ENCODE peak calls at places on chromosome 17, in nine cellular contexts. One of them, this sample, is unnamed.

GRCh38 chr17:79778504-79779087 is 648 bp downstream of the CBX2 start:
- DNase-seq in astrocyte of the spinal cord: no peak
- DNase-seq in NCI-H748 treated with DMSO at 0.1 percent for 48 hours: no peak
- DNase-seq in stimulated activated CD4-positive, alpha-beta T cell treated with anti-CD3 and anti-CD28 coated beads, Interleukin-4, amount 100 ng/mL, for 4 hours: no peak
- DNase-seq in activated CD4-positive, alpha-beta T cell treated with anti-CD3 and anti-CD28 coated beads, Interleukin-2, amount 50 U/mL, for 24 hours: no peak
- DNase-seq in stimulated activated CD8-positive, alpha-beta memory T cell treated with anti-CD3 and anti-CD28 coated beads, Interleukin-12 subunit alpha, Interleukin-12 subunit beta, amount 100 ng/mL, for 4 hours: no peak
- DNase-seq in AG09309: no peak
- DNase-seq in Calu3: no peak
- DNase-seq in KBM-7: peak
- DNase-seq in this sample: no peak

GRCh38 chr17:61168506-61168905 is 231.1 kb upstream of the TBX2 start:
- DNase-seq in NCI-H748 treated with DMSO at 0.1 percent for 48 hours: no peak
- DNase-seq in KBM-7: no peak
- DNase-seq in stimulated activated CD4-positive, alpha-beta T cell treated with anti-CD3 and anti-CD28 coated beads, Interleukin-4, amount 100 ng/mL, for 4 hours: no peak
- DNase-seq in AG09309: no peak
- DNase-seq in stimulated activated CD8-positive, alpha-beta memory T cell treated with anti-CD3 and anti-CD28 coated beads, Interleukin-12 subunit alpha, Interleukin-12 subunit beta, amount 100 ng/mL, for 4 hours: no peak
- DNase-seq in activated CD4-positive, alpha-beta T cell treated with anti-CD3 and anti-CD28 coated beads, Interleukin-2, amount 50 U/mL, for 24 hours: no peak
- DNase-seq in Calu3: no peak
- DNase-seq in astrocyte of the spinal cord: no peak
- DNase-seq in this sample: no peak

GRCh38 chr17:51356084-51356410 is 95.7 kb downstream of the UTP18 start:
- DNase-seq in Calu3: no peak
- DNase-seq in stimulated activated CD4-positive, alpha-beta T cell treated with anti-CD3 and anti-CD28 coated beads, Interleukin-4, amount 100 ng/mL, for 4 hours: no peak
- DNase-seq in AG09309: no peak
- DNase-seq in stimulated activated CD8-positive, alpha-beta memory T cell treated with anti-CD3 and anti-CD28 coated beads, Interleukin-12 subunit alpha, Interleukin-12 subunit beta, amount 100 ng/mL, for 4 hours: no peak
- DNase-seq in KBM-7: no peak
- DNase-seq in astrocyte of the spinal cord: no peak
- DNase-seq in activated CD4-positive, alpha-beta T cell treated with anti-CD3 and anti-CD28 coated beads, Interleukin-2, amount 50 U/mL, for 24 hours: no peak
- DNase-seq in NCI-H748 treated with DMSO at 0.1 percent for 48 hours: no peak
- DNase-seq in this sample: no peak

GRCh38 chr17:17119533-17119932 is 77.3 kb downstream of the MPRIP start:
- DNase-seq in stimulated activated CD8-positive, alpha-beta memory T cell treated with anti-CD3 and anti-CD28 coated beads, Interleukin-12 subunit alpha, Interleukin-12 subunit beta, amount 100 ng/mL, for 4 hours: peak
- DNase-seq in Calu3: no peak
- DNase-seq in stimulated activated CD4-positive, alpha-beta T cell treated with anti-CD3 and anti-CD28 coated beads, Interleukin-4, amount 100 ng/mL, for 4 hours: peak
- DNase-seq in NCI-H748 treated with DMSO at 0.1 percent for 48 hours: no peak
- DNase-seq in activated CD4-positive, alpha-beta T cell treated with anti-CD3 and anti-CD28 coated beads, Interleukin-2, amount 50 U/mL, for 24 hours: peak
- DNase-seq in astrocyte of the spinal cord: peak
- DNase-seq in KBM-7: no peak
- DNase-seq in AG09309: no peak
- DNase-seq in this sample: peak

GRCh38 chr17:57442914-57443571 is 186.7 kb downstream of the MSI2 start:
- DNase-seq in AG09309: no peak
- DNase-seq in KBM-7: peak
- DNase-seq in astrocyte of the spinal cord: peak
- DNase-seq in stimulated activated CD8-positive, alpha-beta memory T cell treated with anti-CD3 and anti-CD28 coated beads, Interleukin-12 subunit alpha, Interleukin-12 subunit beta, amount 100 ng/mL, for 4 hours: peak
- DNase-seq in NCI-H748 treated with DMSO at 0.1 percent for 48 hours: no peak
- DNase-seq in stimulated activated CD4-positive, alpha-beta T cell treated with anti-CD3 and anti-CD28 coated beads, Interleukin-4, amount 100 ng/mL, for 4 hours: peak
- DNase-seq in Calu3: peak
- DNase-seq in activated CD4-positive, alpha-beta T cell treated with anti-CD3 and anti-CD28 coated beads, Interleukin-2, amount 50 U/mL, for 24 hours: peak
- DNase-seq in this sample: peak

GRCh38 chr17:31754239-31754945 is 104.7 kb downstream of the COPRS start:
- DNase-seq in NCI-H748 treated with DMSO at 0.1 percent for 48 hours: no peak
- DNase-seq in activated CD4-positive, alpha-beta T cell treated with anti-CD3 and anti-CD28 coated beads, Interleukin-2, amount 50 U/mL, for 24 hours: no peak
- DNase-seq in KBM-7: no peak
- DNase-seq in AG09309: peak
- DNase-seq in stimulated activated CD8-positive, alpha-beta memory T cell treated with anti-CD3 and anti-CD28 coated beads, Interleukin-12 subunit alpha, Interleukin-12 subunit beta, amount 100 ng/mL, for 4 hours: no peak
- DNase-seq in stimulated activated CD4-positive, alpha-beta T cell treated with anti-CD3 and anti-CD28 coated beads, Interleukin-4, amount 100 ng/mL, for 4 hours: no peak
- DNase-seq in Calu3: peak
- DNase-seq in astrocyte of the spinal cord: peak
- DNase-seq in this sample: peak

GRCh38 chr17:80605326-80606066 is 60.9 kb downstream of the RPTOR start:
- DNase-seq in AG09309: no peak
- DNase-seq in stimulated activated CD8-positive, alpha-beta memory T cell treated with anti-CD3 and anti-CD28 coated beads, Interleukin-12 subunit alpha, Interleukin-12 subunit beta, amount 100 ng/mL, for 4 hours: no peak
- DNase-seq in activated CD4-positive, alpha-beta T cell treated with anti-CD3 and anti-CD28 coated beads, Interleukin-2, amount 50 U/mL, for 24 hours: peak
- DNase-seq in stimulated activated CD4-positive, alpha-beta T cell treated with anti-CD3 and anti-CD28 coated beads, Interleukin-4, amount 100 ng/mL, for 4 hours: peak
- DNase-seq in astrocyte of the spinal cord: no peak
- DNase-seq in Calu3: peak
- DNase-seq in KBM-7: peak
- DNase-seq in NCI-H748 treated with DMSO at 0.1 percent for 48 hours: no peak
- DNase-seq in this sample: peak

GRCh38 chr17:51641999-51642398 is 381.7 kb downstream of the UTP18 start:
- DNase-seq in KBM-7: no peak
- DNase-seq in Calu3: no peak
- DNase-seq in NCI-H748 treated with DMSO at 0.1 percent for 48 hours: no peak
- DNase-seq in stimulated activated CD4-positive, alpha-beta T cell treated with anti-CD3 and anti-CD28 coated beads, Interleukin-4, amount 100 ng/mL, for 4 hours: no peak
- DNase-seq in astrocyte of the spinal cord: no peak
- DNase-seq in stimulated activated CD8-positive, alpha-beta memory T cell treated with anti-CD3 and anti-CD28 coated beads, Interleukin-12 subunit alpha, Interleukin-12 subunit beta, amount 100 ng/mL, for 4 hours: no peak
- DNase-seq in AG09309: no peak
- DNase-seq in activated CD4-positive, alpha-beta T cell treated with anti-CD3 and anti-CD28 coated beads, Interleukin-2, amount 50 U/mL, for 24 hours: no peak
- DNase-seq in this sample: no peak

GRCh38 chr17:5615476-5615875 is 31.2 kb upstream of the NLRP1 start:
- DNase-seq in stimulated activated CD8-positive, alpha-beta memory T cell treated with anti-CD3 and anti-CD28 coated beads, Interleukin-12 subunit alpha, Interleukin-12 subunit beta, amount 100 ng/mL, for 4 hours: no peak
- DNase-seq in NCI-H748 treated with DMSO at 0.1 percent for 48 hours: no peak
- DNase-seq in stimulated activated CD4-positive, alpha-beta T cell treated with anti-CD3 and anti-CD28 coated beads, Interleukin-4, amount 100 ng/mL, for 4 hours: no peak
- DNase-seq in astrocyte of the spinal cord: no peak
- DNase-seq in KBM-7: no peak
- DNase-seq in Calu3: no peak
- DNase-seq in activated CD4-positive, alpha-beta T cell treated with anti-CD3 and anti-CD28 coated beads, Interleukin-2, amount 50 U/mL, for 24 hours: no peak
- DNase-seq in AG09309: no peak
- DNase-seq in this sample: no peak

GRCh38 chr17:38597375-38597774 is 8.4 kb downstream of the SRCIN1 start:
- DNase-seq in NCI-H748 treated with DMSO at 0.1 percent for 48 hours: no peak
- DNase-seq in Calu3: no peak
- DNase-seq in activated CD4-positive, alpha-beta T cell treated with anti-CD3 and anti-CD28 coated beads, Interleukin-2, amount 50 U/mL, for 24 hours: no peak
- DNase-seq in stimulated activated CD4-positive, alpha-beta T cell treated with anti-CD3 and anti-CD28 coated beads, Interleukin-4, amount 100 ng/mL, for 4 hours: no peak
- DNase-seq in stimulated activated CD8-positive, alpha-beta memory T cell treated with anti-CD3 and anti-CD28 coated beads, Interleukin-12 subunit alpha, Interleukin-12 subunit beta, amount 100 ng/mL, for 4 hours: no peak
- DNase-seq in astrocyte of the spinal cord: no peak
- DNase-seq in AG09309: no peak
- DNase-seq in KBM-7: no peak
- DNase-seq in this sample: no peak

GRCh38 chr17:9350083-9350482 is 225.5 kb downstream of the STX8 start:
- DNase-seq in astrocyte of the spinal cord: peak
- DNase-seq in AG09309: peak
- DNase-seq in NCI-H748 treated with DMSO at 0.1 percent for 48 hours: no peak
- DNase-seq in stimulated activated CD8-positive, alpha-beta memory T cell treated with anti-CD3 and anti-CD28 coated beads, Interleukin-12 subunit alpha, Interleukin-12 subunit beta, amount 100 ng/mL, for 4 hours: no peak
- DNase-seq in activated CD4-positive, alpha-beta T cell treated with anti-CD3 and anti-CD28 coated beads, Interleukin-2, amount 50 U/mL, for 24 hours: no peak
- DNase-seq in stimulated activated CD4-positive, alpha-beta T cell treated with anti-CD3 and anti-CD28 coated beads, Interleukin-4, amount 100 ng/mL, for 4 hours: no peak
- DNase-seq in KBM-7: no peak
- DNase-seq in Calu3: no peak
- DNase-seq in this sample: peak

GRCh38 chr17:50094243-50094752 is 853 bp upstream of the PDK2 start:
- DNase-seq in NCI-H748 treated with DMSO at 0.1 percent for 48 hours: peak
- DNase-seq in stimulated activated CD8-positive, alpha-beta memory T cell treated with anti-CD3 and anti-CD28 coated beads, Interleukin-12 subunit alpha, Interleukin-12 subunit beta, amount 100 ng/mL, for 4 hours: peak
- DNase-seq in astrocyte of the spinal cord: peak
- DNase-seq in Calu3: peak
- DNase-seq in stimulated activated CD4-positive, alpha-beta T cell treated with anti-CD3 and anti-CD28 coated beads, Interleukin-4, amount 100 ng/mL, for 4 hours: peak
- DNase-seq in KBM-7: peak
- DNase-seq in AG09309: peak
- DNase-seq in activated CD4-positive, alpha-beta T cell treated with anti-CD3 and anti-CD28 coated beads, Interleukin-2, amount 50 U/mL, for 24 hours: peak
- DNase-seq in this sample: peak

GRCh38 chr17:66387391-66387981 is 85.1 kb downstream of the PRKCA start:
- DNase-seq in KBM-7: no peak
- DNase-seq in NCI-H748 treated with DMSO at 0.1 percent for 48 hours: no peak
- DNase-seq in Calu3: peak
- DNase-seq in AG09309: no peak
- DNase-seq in astrocyte of the spinal cord: no peak
- DNase-seq in stimulated activated CD4-positive, alpha-beta T cell treated with anti-CD3 and anti-CD28 coated beads, Interleukin-4, amount 100 ng/mL, for 4 hours: no peak
- DNase-seq in activated CD4-positive, alpha-beta T cell treated with anti-CD3 and anti-CD28 coated beads, Interleukin-2, amount 50 U/mL, for 24 hours: no peak
- DNase-seq in stimulated activated CD8-positive, alpha-beta memory T cell treated with anti-CD3 and anti-CD28 coated beads, Interleukin-12 subunit alpha, Interleukin-12 subunit beta, amount 100 ng/mL, for 4 hours: no peak
- DNase-seq in this sample: no peak

GRCh38 chr17:18953231-18953728 is 1.3 kb downstream of the SLC5A10 start:
- DNase-seq in Calu3: no peak
- DNase-seq in activated CD4-positive, alpha-beta T cell treated with anti-CD3 and anti-CD28 coated beads, Interleukin-2, amount 50 U/mL, for 24 hours: no peak
- DNase-seq in AG09309: no peak
- DNase-seq in stimulated activated CD4-positive, alpha-beta T cell treated with anti-CD3 and anti-CD28 coated beads, Interleukin-4, amount 100 ng/mL, for 4 hours: no peak
- DNase-seq in NCI-H748 treated with DMSO at 0.1 percent for 48 hours: no peak
- DNase-seq in KBM-7: no peak
- DNase-seq in astrocyte of the spinal cord: no peak
- DNase-seq in stimulated activated CD8-positive, alpha-beta memory T cell treated with anti-CD3 and anti-CD28 coated beads, Interleukin-12 subunit alpha, Interleukin-12 subunit beta, amount 100 ng/mL, for 4 hours: no peak
- DNase-seq in this sample: no peak

GRCh38 chr17:77829871-77830799 is 128.4 kb upstream of the TNRC6C start:
- DNase-seq in stimulated activated CD8-positive, alpha-beta memory T cell treated with anti-CD3 and anti-CD28 coated beads, Interleukin-12 subunit alpha, Interleukin-12 subunit beta, amount 100 ng/mL, for 4 hours: no peak
- DNase-seq in Calu3: no peak
- DNase-seq in KBM-7: peak
- DNase-seq in NCI-H748 treated with DMSO at 0.1 percent for 48 hours: no peak
- DNase-seq in stimulated activated CD4-positive, alpha-beta T cell treated with anti-CD3 and anti-CD28 coated beads, Interleukin-4, amount 100 ng/mL, for 4 hours: no peak
- DNase-seq in astrocyte of the spinal cord: peak
- DNase-seq in AG09309: no peak
- DNase-seq in activated CD4-positive, alpha-beta T cell treated with anti-CD3 and anti-CD28 coated beads, Interleukin-2, amount 50 U/mL, for 24 hours: no peak
- DNase-seq in this sample: peak

GRCh38 chr17:81324177-81324905 is 29.2 kb upstream of the SLC38A10 start:
- DNase-seq in activated CD4-positive, alpha-beta T cell treated with anti-CD3 and anti-CD28 coated beads, Interleukin-2, amount 50 U/mL, for 24 hours: no peak
- DNase-seq in stimulated activated CD4-positive, alpha-beta T cell treated with anti-CD3 and anti-CD28 coated beads, Interleukin-4, amount 100 ng/mL, for 4 hours: no peak
- DNase-seq in NCI-H748 treated with DMSO at 0.1 percent for 48 hours: no peak
- DNase-seq in AG09309: no peak
- DNase-seq in Calu3: no peak
- DNase-seq in astrocyte of the spinal cord: no peak
- DNase-seq in KBM-7: no peak
- DNase-seq in stimulated activated CD8-positive, alpha-beta memory T cell treated with anti-CD3 and anti-CD28 coated beads, Interleukin-12 subunit alpha, Interleukin-12 subunit beta, amount 100 ng/mL, for 4 hours: no peak
- DNase-seq in this sample: no peak

GRCh38 chr17:14793237-14793636 is 471.9 kb downstream of the PMP22 start:
- DNase-seq in stimulated activated CD8-positive, alpha-beta memory T cell treated with anti-CD3 and anti-CD28 coated beads, Interleukin-12 subunit alpha, Interleukin-12 subunit beta, amount 100 ng/mL, for 4 hours: no peak
- DNase-seq in activated CD4-positive, alpha-beta T cell treated with anti-CD3 and anti-CD28 coated beads, Interleukin-2, amount 50 U/mL, for 24 hours: no peak
- DNase-seq in stimulated activated CD4-positive, alpha-beta T cell treated with anti-CD3 and anti-CD28 coated beads, Interleukin-4, amount 100 ng/mL, for 4 hours: no peak
- DNase-seq in NCI-H748 treated with DMSO at 0.1 percent for 48 hours: no peak
- DNase-seq in Calu3: no peak
- DNase-seq in KBM-7: no peak
- DNase-seq in AG09309: peak
- DNase-seq in astrocyte of the spinal cord: peak
- DNase-seq in this sample: no peak

GRCh38 chr17:50331085-50331791 is 14.7 kb upstream of the XYLT2 start:
- DNase-seq in KBM-7: no peak
- DNase-seq in stimulated activated CD4-positive, alpha-beta T cell treated with anti-CD3 and anti-CD28 coated beads, Interleukin-4, amount 100 ng/mL, for 4 hours: no peak
- DNase-seq in astrocyte of the spinal cord: peak
- DNase-seq in NCI-H748 treated with DMSO at 0.1 percent for 48 hours: no peak
- DNase-seq in AG09309: peak
- DNase-seq in activated CD4-positive, alpha-beta T cell treated with anti-CD3 and anti-CD28 coated beads, Interleukin-2, amount 50 U/mL, for 24 hours: no peak
- DNase-seq in Calu3: no peak
- DNase-seq in stimulated activated CD8-positive, alpha-beta memory T cell treated with anti-CD3 and anti-CD28 coated beads, Interleukin-12 subunit alpha, Interleukin-12 subunit beta, amount 100 ng/mL, for 4 hours: no peak
- DNase-seq in this sample: no peak

GRCh38 chr17:35871415-35871814 is 2.7 kb upstream of the HEATR9 start:
- DNase-seq in activated CD4-positive, alpha-beta T cell treated with anti-CD3 and anti-CD28 coated beads, Interleukin-2, amount 50 U/mL, for 24 hours: no peak
- DNase-seq in stimulated activated CD8-positive, alpha-beta memory T cell treated with anti-CD3 and anti-CD28 coated beads, Interleukin-12 subunit alpha, Interleukin-12 subunit beta, amount 100 ng/mL, for 4 hours: no peak
- DNase-seq in KBM-7: peak
- DNase-seq in Calu3: no peak
- DNase-seq in NCI-H748 treated with DMSO at 0.1 percent for 48 hours: no peak
- DNase-seq in stimulated activated CD4-positive, alpha-beta T cell treated with anti-CD3 and anti-CD28 coated beads, Interleukin-4, amount 100 ng/mL, for 4 hours: no peak
- DNase-seq in AG09309: no peak
- DNase-seq in astrocyte of the spinal cord: no peak
- DNase-seq in this sample: no peak

GRCh38 chr17:7219812-7220592 is at the start of the genes ACADVL and DLG4:
- DNase-seq in KBM-7: peak
- DNase-seq in activated CD4-positive, alpha-beta T cell treated with anti-CD3 and anti-CD28 coated beads, Interleukin-2, amount 50 U/mL, for 24 hours: peak
- DNase-seq in stimulated activated CD4-positive, alpha-beta T cell treated with anti-CD3 and anti-CD28 coated beads, Interleukin-4, amount 100 ng/mL, for 4 hours: peak
- DNase-seq in astrocyte of the spinal cord: peak
- DNase-seq in stimulated activated CD8-positive, alpha-beta memory T cell treated with anti-CD3 and anti-CD28 coated beads, Interleukin-12 subunit alpha, Interleukin-12 subunit beta, amount 100 ng/mL, for 4 hours: peak
- DNase-seq in NCI-H748 treated with DMSO at 0.1 percent for 48 hours: peak
- DNase-seq in AG09309: no peak
- DNase-seq in Calu3: peak
- DNase-seq in this sample: peak

GRCh38 chr17:19334331-19334730 is 28.2 kb downstream of the B9D1 start:
- DNase-seq in astrocyte of the spinal cord: no peak
- DNase-seq in KBM-7: no peak
- DNase-seq in stimulated activated CD4-positive, alpha-beta T cell treated with anti-CD3 and anti-CD28 coated beads, Interleukin-4, amount 100 ng/mL, for 4 hours: no peak
- DNase-seq in stimulated activated CD8-positive, alpha-beta memory T cell treated with anti-CD3 and anti-CD28 coated beads, Interleukin-12 subunit alpha, Interleukin-12 subunit beta, amount 100 ng/mL, for 4 hours: no peak
- DNase-seq in NCI-H748 treated with DMSO at 0.1 percent for 48 hours: no peak
- DNase-seq in Calu3: no peak
- DNase-seq in activated CD4-positive, alpha-beta T cell treated with anti-CD3 and anti-CD28 coated beads, Interleukin-2, amount 50 U/mL, for 24 hours: no peak
- DNase-seq in AG09309: no peak
- DNase-seq in this sample: no peak

GRCh38 chr17:65794572-65794971 is 233.1 kb upstream of the AXIN2 start:
- DNase-seq in stimulated activated CD8-positive, alpha-beta memory T cell treated with anti-CD3 and anti-CD28 coated beads, Interleukin-12 subunit alpha, Interleukin-12 subunit beta, amount 100 ng/mL, for 4 hours: no peak
- DNase-seq in stimulated activated CD4-positive, alpha-beta T cell treated with anti-CD3 and anti-CD28 coated beads, Interleukin-4, amount 100 ng/mL, for 4 hours: no peak
- DNase-seq in NCI-H748 treated with DMSO at 0.1 percent for 48 hours: peak
- DNase-seq in astrocyte of the spinal cord: peak
- DNase-seq in KBM-7: peak
- DNase-seq in AG09309: no peak
- DNase-seq in Calu3: peak
- DNase-seq in activated CD4-positive, alpha-beta T cell treated with anti-CD3 and anti-CD28 coated beads, Interleukin-2, amount 50 U/mL, for 24 hours: no peak
- DNase-seq in this sample: peak

GRCh38 chr17:9828296-9829059 is 2.8 kb downstream of the GLP2R start:
- DNase-seq in KBM-7: no peak
- DNase-seq in NCI-H748 treated with DMSO at 0.1 percent for 48 hours: no peak
- DNase-seq in activated CD4-positive, alpha-beta T cell treated with anti-CD3 and anti-CD28 coated beads, Interleukin-2, amount 50 U/mL, for 24 hours: no peak
- DNase-seq in stimulated activated CD4-positive, alpha-beta T cell treated with anti-CD3 and anti-CD28 coated beads, Interleukin-4, amount 100 ng/mL, for 4 hours: no peak
- DNase-seq in stimulated activated CD8-positive, alpha-beta memory T cell treated with anti-CD3 and anti-CD28 coated beads, Interleukin-12 subunit alpha, Interleukin-12 subunit beta, amount 100 ng/mL, for 4 hours: no peak
- DNase-seq in AG09309: no peak
- DNase-seq in astrocyte of the spinal cord: no peak
- DNase-seq in Calu3: peak
- DNase-seq in this sample: peak

GRCh38 chr17:61511480-61512182 is 59.4 kb downstream of the TBX4 start:
- DNase-seq in Calu3: no peak
- DNase-seq in stimulated activated CD4-positive, alpha-beta T cell treated with anti-CD3 and anti-CD28 coated beads, Interleukin-4, amount 100 ng/mL, for 4 hours: no peak
- DNase-seq in NCI-H748 treated with DMSO at 0.1 percent for 48 hours: no peak
- DNase-seq in activated CD4-positive, alpha-beta T cell treated with anti-CD3 and anti-CD28 coated beads, Interleukin-2, amount 50 U/mL, for 24 hours: no peak
- DNase-seq in stimulated activated CD8-positive, alpha-beta memory T cell treated with anti-CD3 and anti-CD28 coated beads, Interleukin-12 subunit alpha, Interleukin-12 subunit beta, amount 100 ng/mL, for 4 hours: no peak
- DNase-seq in astrocyte of the spinal cord: no peak
- DNase-seq in KBM-7: no peak
- DNase-seq in AG09309: no peak
- DNase-seq in this sample: no peak

GRCh38 chr17:44066204-44066930 is at the start of gene LSM12:
- DNase-seq in NCI-H748 treated with DMSO at 0.1 percent for 48 hours: peak
- DNase-seq in stimulated activated CD4-positive, alpha-beta T cell treated with anti-CD3 and anti-CD28 coated beads, Interleukin-4, amount 100 ng/mL, for 4 hours: peak
- DNase-seq in astrocyte of the spinal cord: peak
- DNase-seq in KBM-7: peak
- DNase-seq in activated CD4-positive, alpha-beta T cell treated with anti-CD3 and anti-CD28 coated beads, Interleukin-2, amount 50 U/mL, for 24 hours: peak
- DNase-seq in AG09309: no peak
- DNase-seq in Calu3: peak
- DNase-seq in stimulated activated CD8-positive, alpha-beta memory T cell treated with anti-CD3 and anti-CD28 coated beads, Interleukin-12 subunit alpha, Interleukin-12 subunit beta, amount 100 ng/mL, for 4 hours: peak
- DNase-seq in this sample: peak

GRCh38 chr17:18981642-18982424 is 22.7 kb downstream of the FAM83G start:
- DNase-seq in stimulated activated CD4-positive, alpha-beta T cell treated with anti-CD3 and anti-CD28 coated beads, Interleukin-4, amount 100 ng/mL, for 4 hours: no peak
- DNase-seq in NCI-H748 treated with DMSO at 0.1 percent for 48 hours: no peak
- DNase-seq in Calu3: peak
- DNase-seq in AG09309: peak
- DNase-seq in astrocyte of the spinal cord: peak
- DNase-seq in stimulated activated CD8-positive, alpha-beta memory T cell treated with anti-CD3 and anti-CD28 coated beads, Interleukin-12 subunit alpha, Interleukin-12 subunit beta, amount 100 ng/mL, for 4 hours: no peak
- DNase-seq in activated CD4-positive, alpha-beta T cell treated with anti-CD3 and anti-CD28 coated beads, Interleukin-2, amount 50 U/mL, for 24 hours: no peak
- DNase-seq in KBM-7: no peak
- DNase-seq in this sample: peak

GRCh38 chr17:59641799-59642484 is 22.2 kb downstream of the CLTC start:
- DNase-seq in activated CD4-positive, alpha-beta T cell treated with anti-CD3 and anti-CD28 coated beads, Interleukin-2, amount 50 U/mL, for 24 hours: no peak
- DNase-seq in stimulated activated CD8-positive, alpha-beta memory T cell treated with anti-CD3 and anti-CD28 coated beads, Interleukin-12 subunit alpha, Interleukin-12 subunit beta, amount 100 ng/mL, for 4 hours: no peak
- DNase-seq in stimulated activated CD4-positive, alpha-beta T cell treated with anti-CD3 and anti-CD28 coated beads, Interleukin-4, amount 100 ng/mL, for 4 hours: no peak
- DNase-seq in KBM-7: peak
- DNase-seq in AG09309: no peak
- DNase-seq in Calu3: no peak
- DNase-seq in NCI-H748 treated with DMSO at 0.1 percent for 48 hours: no peak
- DNase-seq in astrocyte of the spinal cord: no peak
- DNase-seq in this sample: no peak

GRCh38 chr17:4208228-4208627 is 55.6 kb downstream of the ANKFY1 start:
- DNase-seq in activated CD4-positive, alpha-beta T cell treated with anti-CD3 and anti-CD28 coated beads, Interleukin-2, amount 50 U/mL, for 24 hours: no peak
- DNase-seq in NCI-H748 treated with DMSO at 0.1 percent for 48 hours: no peak
- DNase-seq in astrocyte of the spinal cord: no peak
- DNase-seq in Calu3: no peak
- DNase-seq in AG09309: peak
- DNase-seq in KBM-7: no peak
- DNase-seq in stimulated activated CD4-positive, alpha-beta T cell treated with anti-CD3 and anti-CD28 coated beads, Interleukin-4, amount 100 ng/mL, for 4 hours: no peak
- DNase-seq in stimulated activated CD8-positive, alpha-beta memory T cell treated with anti-CD3 and anti-CD28 coated beads, Interleukin-12 subunit alpha, Interleukin-12 subunit beta, amount 100 ng/mL, for 4 hours: no peak
- DNase-seq in this sample: no peak

GRCh38 chr17:77312786-77313599 is 172.2 kb downstream of the SEC14L1 start:
- DNase-seq in KBM-7: no peak
- DNase-seq in activated CD4-positive, alpha-beta T cell treated with anti-CD3 and anti-CD28 coated beads, Interleukin-2, amount 50 U/mL, for 24 hours: no peak
- DNase-seq in Calu3: no peak
- DNase-seq in NCI-H748 treated with DMSO at 0.1 percent for 48 hours: no peak
- DNase-seq in stimulated activated CD4-positive, alpha-beta T cell treated with anti-CD3 and anti-CD28 coated beads, Interleukin-4, amount 100 ng/mL, for 4 hours: no peak
- DNase-seq in AG09309: no peak
- DNase-seq in astrocyte of the spinal cord: peak
- DNase-seq in stimulated activated CD8-positive, alpha-beta memory T cell treated with anti-CD3 and anti-CD28 coated beads, Interleukin-12 subunit alpha, Interleukin-12 subunit beta, amount 100 ng/mL, for 4 hours: no peak
- DNase-seq in this sample: peak

GRCh38 chr17:28751600-28752366 is 8.0 kb downstream of the TRAF4 start:
- DNase-seq in stimulated activated CD8-positive, alpha-beta memory T cell treated with anti-CD3 and anti-CD28 coated beads, Interleukin-12 subunit alpha, Interleukin-12 subunit beta, amount 100 ng/mL, for 4 hours: no peak
- DNase-seq in KBM-7: no peak
- DNase-seq in Calu3: no peak
- DNase-seq in NCI-H748 treated with DMSO at 0.1 percent for 48 hours: no peak
- DNase-seq in AG09309: no peak
- DNase-seq in astrocyte of the spinal cord: no peak
- DNase-seq in activated CD4-positive, alpha-beta T cell treated with anti-CD3 and anti-CD28 coated beads, Interleukin-2, amount 50 U/mL, for 24 hours: no peak
- DNase-seq in stimulated activated CD4-positive, alpha-beta T cell treated with anti-CD3 and anti-CD28 coated beads, Interleukin-4, amount 100 ng/mL, for 4 hours: no peak
- DNase-seq in this sample: no peak

GRCh38 chr17:45284176-45285140 is 22.6 kb upstream of the SPATA32 start:
- DNase-seq in KBM-7: peak
- DNase-seq in stimulated activated CD8-positive, alpha-beta memory T cell treated with anti-CD3 and anti-CD28 coated beads, Interleukin-12 subunit alpha, Interleukin-12 subunit beta, amount 100 ng/mL, for 4 hours: no peak
- DNase-seq in Calu3: peak
- DNase-seq in activated CD4-positive, alpha-beta T cell treated with anti-CD3 and anti-CD28 coated beads, Interleukin-2, amount 50 U/mL, for 24 hours: no peak
- DNase-seq in stimulated activated CD4-positive, alpha-beta T cell treated with anti-CD3 and anti-CD28 coated beads, Interleukin-4, amount 100 ng/mL, for 4 hours: peak
- DNase-seq in NCI-H748 treated with DMSO at 0.1 percent for 48 hours: no peak
- DNase-seq in astrocyte of the spinal cord: no peak
- DNase-seq in AG09309: no peak
- DNase-seq in this sample: no peak

This sample was measured in fibroblast of villous mesenchyme.